ENCODE peak calls at places on chromosome 10, in five cellular contexts. One of them, this sample, is unnamed.

GRCh38 chr10:95295031-95295755 is 4.4 kb upstream of the PDLIM1 start:
- DNase-seq in GM23338: peak
- DNase-seq in hepatocyte: peak
- DNase-seq in sigmoid colon: peak
- DNase-seq in small intestine: peak
- DNase-seq in this sample: peak

GRCh38 chr10:88702848-88703597 is 3.0 kb upstream of the LIPK start:
- DNase-seq in GM23338: peak
- DNase-seq in sigmoid colon: no peak
- DNase-seq in hepatocyte: peak
- DNase-seq in small intestine: peak
- DNase-seq in this sample: no peak

GRCh38 chr10:69953851-69954250 is 98.8 kb upstream of the MACROH2A2 start:
- DNase-seq in hepatocyte: no peak
- DNase-seq in GM23338: no peak
- DNase-seq in small intestine: no peak
- DNase-seq in sigmoid colon: peak
- DNase-seq in this sample: no peak

GRCh38 chr10:77274046-77274795 is 363.4 kb downstream of the KCNMA1 start:
- DNase-seq in hepatocyte: peak
- DNase-seq in GM23338: no peak
- DNase-seq in sigmoid colon: peak
- DNase-seq in small intestine: no peak
- DNase-seq in this sample: no peak

GRCh38 chr10:61283066-61283465 is 170.1 kb downstream of the TMEM26 start:
- DNase-seq in GM23338: no peak
- DNase-seq in small intestine: no peak
- DNase-seq in hepatocyte: no peak
- DNase-seq in sigmoid colon: no peak
- DNase-seq in this sample: no peak

GRCh38 chr10:110498982-110499795 is 1.5 kb downstream of the DUSP5 start:
- DNase-seq in GM23338: peak
- DNase-seq in small intestine: peak
- DNase-seq in sigmoid colon: no peak
- DNase-seq in hepatocyte: peak
- DNase-seq in this sample: peak

GRCh38 chr10:86523348-86523747 is 1.8 kb upstream of the WAPL start:
- DNase-seq in GM23338: peak
- DNase-seq in hepatocyte: no peak
- DNase-seq in sigmoid colon: no peak
- DNase-seq in small intestine: peak
- DNase-seq in this sample: no peak

GRCh38 chr10:125843603-125844329 is 20.4 kb downstream of the BCCIP start:
- DNase-seq in GM23338: no peak
- DNase-seq in small intestine: no peak
- DNase-seq in sigmoid colon: no peak
- DNase-seq in hepatocyte: no peak
- DNase-seq in this sample: no peak

GRCh38 chr10:128435811-128436210 is 309.6 kb upstream of the MKI67 start:
- DNase-seq in hepatocyte: no peak
- DNase-seq in GM23338: no peak
- DNase-seq in sigmoid colon: no peak
- DNase-seq in small intestine: no peak
- DNase-seq in this sample: no peak

GRCh38 chr10:127947206-127947605 is 40.3 kb downstream of the PTPRE start:
- DNase-seq in small intestine: no peak
- DNase-seq in GM23338: no peak
- DNase-seq in sigmoid colon: no peak
- DNase-seq in hepatocyte: no peak
- DNase-seq in this sample: no peak

GRCh38 chr10:88318803-88319202 is 264.3 kb downstream of the RNLS start:
- DNase-seq in hepatocyte: no peak
- DNase-seq in GM23338: peak
- DNase-seq in small intestine: peak
- DNase-seq in sigmoid colon: no peak
- DNase-seq in this sample: no peak

GRCh38 chr10:43202224-43202656 is 64.0 kb downstream of the CSGALNACT2 start:
- DNase-seq in small intestine: peak
- DNase-seq in GM23338: peak
- DNase-seq in hepatocyte: peak
- DNase-seq in sigmoid colon: peak
- DNase-seq in this sample: peak

GRCh38 chr10:77387247-77387646 is 250.4 kb downstream of the KCNMA1 start:
- DNase-seq in hepatocyte: no peak
- DNase-seq in GM23338: no peak
- DNase-seq in small intestine: no peak
- DNase-seq in sigmoid colon: no peak
- DNase-seq in this sample: no peak

GRCh38 chr10:119742988-119743646 is 17.3 kb downstream of the INPP5F start:
- DNase-seq in GM23338: no peak
- DNase-seq in small intestine: peak
- DNase-seq in hepatocyte: peak
- DNase-seq in sigmoid colon: no peak
- DNase-seq in this sample: peak

GRCh38 chr10:72765051-72765450 is 73.1 kb downstream of the MCU start:
- DNase-seq in sigmoid colon: no peak
- DNase-seq in GM23338: no peak
- DNase-seq in hepatocyte: no peak
- DNase-seq in small intestine: no peak
- DNase-seq in this sample: no peak

GRCh38 chr10:131076341-131076740 is 235.2 kb downstream of the TCERG1L start:
- DNase-seq in hepatocyte: no peak
- DNase-seq in GM23338: no peak
- DNase-seq in sigmoid colon: peak
- DNase-seq in small intestine: no peak
- DNase-seq in this sample: no peak

GRCh38 chr10:132961-133898 is 2.0 kb upstream of the ZMYND11 start:
- DNase-seq in small intestine: no peak
- DNase-seq in hepatocyte: peak
- DNase-seq in GM23338: peak
- DNase-seq in sigmoid colon: no peak
- DNase-seq in this sample: no peak

GRCh38 chr10:22250897-22251605 is 33.2 kb upstream of the EBLN1 start:
- DNase-seq in hepatocyte: no peak
- DNase-seq in GM23338: no peak
- DNase-seq in small intestine: no peak
- DNase-seq in sigmoid colon: no peak
- DNase-seq in this sample: peak

GRCh38 chr10:55631071-55631654 is 729.9 kb downstream of the ZWINT start:
- DNase-seq in small intestine: peak
- DNase-seq in sigmoid colon: no peak
- DNase-seq in GM23338: peak
- DNase-seq in hepatocyte: peak
- DNase-seq in this sample: peak

GRCh38 chr10:29876008-29876555 is 183.3 kb downstream of the JCAD start:
- DNase-seq in hepatocyte: no peak
- DNase-seq in GM23338: no peak
- DNase-seq in sigmoid colon: no peak
- DNase-seq in small intestine: no peak
- DNase-seq in this sample: peak

GRCh38 chr10:29585488-29585976 is 49.2 kb downstream of the SVIL start:
- DNase-seq in sigmoid colon: no peak
- DNase-seq in small intestine: no peak
- DNase-seq in hepatocyte: no peak
- DNase-seq in GM23338: peak
- DNase-seq in this sample: peak

GRCh38 chr10:122044713-122045112 is 55.8 kb downstream of the TACC2 start:
- DNase-seq in sigmoid colon: peak
- DNase-seq in small intestine: peak
- DNase-seq in hepatocyte: peak
- DNase-seq in GM23338: peak
- DNase-seq in this sample: peak

DNA sequence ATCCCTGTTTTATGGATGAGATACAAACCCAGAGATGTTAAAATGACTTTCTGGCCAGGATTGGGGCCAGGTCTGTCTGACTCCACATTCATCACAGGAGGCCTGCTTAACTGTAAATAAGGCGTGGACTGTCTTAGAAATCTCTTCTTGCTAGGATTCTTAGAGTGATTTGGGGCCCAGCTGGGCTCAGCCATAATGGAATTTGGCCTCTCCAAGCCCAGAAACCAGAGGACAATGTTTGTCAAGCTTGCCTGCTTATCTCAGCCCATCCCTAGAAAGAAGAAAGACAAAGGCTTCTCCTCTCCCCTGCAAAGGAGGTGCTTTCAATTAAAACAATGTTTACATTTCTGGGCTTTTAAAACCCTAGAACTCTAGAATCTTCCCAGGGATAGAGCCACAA is 2.9 kb downstream of the HABP2 start:
- DNase-seq in GM23338: no peak
- DNase-seq in small intestine: no peak
- DNase-seq in sigmoid colon: no peak
- DNase-seq in hepatocyte: peak
- DNase-seq in this sample: no peak
- H3K4me3 ChIP-seq in GM23338: no peak
- H3K4me3 ChIP-seq in small intestine: no peak
- H3K4me3 ChIP-seq in sigmoid colon: no peak
- H3K4me3 ChIP-seq in hepatocyte: no peak
- H3K4me3 ChIP-seq in this sample: no peak

DNA sequence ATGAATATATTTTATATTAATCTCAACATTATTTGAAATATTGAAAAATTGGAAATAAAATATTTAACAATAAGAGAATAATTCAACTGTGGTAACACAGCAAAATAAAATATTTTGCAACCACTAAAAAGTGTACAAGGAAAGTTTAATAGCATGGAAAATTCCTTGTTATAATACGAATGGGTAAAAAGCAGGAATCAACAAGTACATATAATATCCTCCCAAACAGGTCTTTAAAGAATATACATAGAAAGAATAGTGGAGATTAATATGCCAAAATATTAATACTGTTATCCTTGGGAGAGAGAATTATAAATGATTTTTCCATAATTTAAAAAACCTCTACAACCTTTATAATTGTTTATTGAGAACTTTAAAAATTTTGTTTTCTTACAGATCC is 1.0 kb downstream of the DNAJC12 start:
- DNase-seq in GM23338: no peak
- DNase-seq in hepatocyte: no peak
- DNase-seq in small intestine: no peak
- DNase-seq in sigmoid colon: no peak
- DNase-seq in this sample: no peak
- H3K4me3 ChIP-seq in GM23338: no peak
- H3K4me3 ChIP-seq in hepatocyte: peak
- H3K4me3 ChIP-seq in small intestine: no peak
- H3K4me3 ChIP-seq in sigmoid colon: no peak
- H3K4me3 ChIP-seq in this sample: peak

GRCh38 chr10:48639646-48640045 is 34.8 kb upstream of the ARHGAP22 start:
- DNase-seq in GM23338: no peak
- DNase-seq in small intestine: no peak
- DNase-seq in hepatocyte: no peak
- DNase-seq in sigmoid colon: no peak
- DNase-seq in this sample: peak
- H3K4me3 ChIP-seq in GM23338: no peak
- H3K4me3 ChIP-seq in small intestine: no peak
- H3K4me3 ChIP-seq in hepatocyte: no peak
- H3K4me3 ChIP-seq in sigmoid colon: no peak
- H3K4me3 ChIP-seq in this sample: no peak

GRCh38 chr10:2303169-2303568 is 565.8 kb upstream of the ADARB2 start:
- DNase-seq in small intestine: no peak
- DNase-seq in GM23338: peak
- DNase-seq in hepatocyte: no peak
- DNase-seq in sigmoid colon: no peak
- DNase-seq in this sample: no peak
- H3K4me3 ChIP-seq in small intestine: no peak
- H3K4me3 ChIP-seq in GM23338: no peak
- H3K4me3 ChIP-seq in hepatocyte: no peak
- H3K4me3 ChIP-seq in sigmoid colon: no peak
- H3K4me3 ChIP-seq in this sample: no peak

DNA sequence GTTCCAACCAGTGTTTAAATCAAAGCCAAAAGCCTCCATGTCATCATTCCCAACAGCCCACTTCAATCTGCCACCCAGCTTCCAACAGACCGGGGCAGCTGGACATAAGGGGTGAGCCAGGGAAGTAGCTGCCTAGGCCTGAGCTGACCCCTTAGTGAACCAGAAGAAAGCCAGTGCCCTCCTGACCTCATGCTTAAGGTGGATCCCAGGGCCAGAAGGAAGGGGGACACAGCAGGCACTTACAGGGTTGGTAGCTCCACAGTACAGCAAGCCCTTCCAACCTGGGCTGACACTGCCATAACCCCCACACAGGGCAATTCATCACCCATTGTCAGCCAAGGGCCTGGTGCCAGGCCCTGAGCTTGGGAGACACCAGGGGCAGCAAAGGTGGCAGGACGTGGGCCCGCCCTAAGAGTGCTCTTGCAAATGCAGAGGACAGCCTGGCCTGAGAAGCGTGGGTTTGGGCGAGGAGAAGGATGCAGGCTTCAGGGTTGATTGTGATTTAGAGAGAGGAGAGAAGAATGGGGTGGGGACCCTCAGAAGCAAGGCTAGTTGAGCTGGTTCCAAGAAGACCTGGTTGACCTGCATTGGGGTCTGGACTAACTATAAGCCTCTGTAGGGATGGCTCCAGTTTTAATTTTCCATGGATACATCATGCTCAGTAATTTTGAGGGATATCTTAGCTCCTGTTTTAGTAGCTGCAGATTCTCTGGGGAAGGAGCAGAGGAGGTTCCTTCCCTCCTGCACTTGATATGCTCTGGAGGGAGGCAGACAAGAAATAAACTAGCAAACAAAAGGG is 3.1 kb upstream of the CYP26A1 start:
- DNase-seq in sigmoid colon: no peak
- DNase-seq in hepatocyte: no peak
- DNase-seq in GM23338: no peak
- DNase-seq in small intestine: no peak
- DNase-seq in this sample: no peak
- H3K4me3 ChIP-seq in sigmoid colon: no peak
- H3K4me3 ChIP-seq in hepatocyte: no peak
- H3K4me3 ChIP-seq in GM23338: no peak
- H3K4me3 ChIP-seq in small intestine: no peak
- H3K4me3 ChIP-seq in this sample: no peak

DNA sequence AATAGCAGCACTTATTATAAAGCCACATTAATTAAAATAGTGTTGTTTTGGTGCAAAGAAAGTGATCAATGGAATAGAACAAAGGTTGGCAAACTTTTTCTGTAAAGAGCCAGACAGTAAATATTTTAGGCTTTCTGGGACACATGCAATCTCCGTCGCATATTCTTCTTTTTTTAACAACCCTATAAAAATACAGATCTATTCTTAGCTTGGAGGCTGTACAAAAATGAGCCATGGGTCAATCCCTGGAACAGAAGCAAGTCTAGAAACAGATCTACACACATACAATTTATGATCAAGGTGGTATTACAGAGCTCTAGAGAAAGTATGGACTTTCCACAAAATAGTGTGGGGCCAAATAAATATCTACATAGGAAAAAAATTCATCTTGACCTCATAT is 71.8 kb downstream of the ARHGAP21 start:
- DNase-seq in sigmoid colon: no peak
- DNase-seq in hepatocyte: no peak
- DNase-seq in GM23338: no peak
- DNase-seq in small intestine: no peak
- DNase-seq in this sample: no peak
- H3K4me3 ChIP-seq in sigmoid colon: no peak
- H3K4me3 ChIP-seq in hepatocyte: no peak
- H3K4me3 ChIP-seq in GM23338: no peak
- H3K4me3 ChIP-seq in small intestine: no peak
- H3K4me3 ChIP-seq in this sample: no peak

DNA sequence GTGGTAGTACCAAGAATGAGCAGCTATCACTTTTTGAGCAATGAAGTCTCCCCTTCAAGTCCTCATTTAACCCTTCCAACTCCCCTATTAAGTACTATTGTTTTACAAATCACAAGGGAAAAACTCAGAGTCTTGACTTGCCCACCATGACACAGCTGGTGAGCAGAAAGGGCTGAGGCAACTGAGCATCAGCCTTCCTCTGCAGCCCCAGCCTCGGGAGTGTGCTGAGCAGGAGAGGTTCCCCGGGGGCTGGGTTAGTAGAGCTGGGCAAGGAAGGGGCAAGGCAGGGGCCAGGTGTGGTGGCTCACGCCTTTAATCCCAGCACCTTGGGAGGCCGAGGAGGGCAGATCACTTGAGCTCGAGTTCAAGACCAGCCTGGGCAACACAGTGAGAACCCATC is 3.2 kb downstream of the FRAT2 start:
- DNase-seq in small intestine: no peak
- DNase-seq in sigmoid colon: no peak
- DNase-seq in hepatocyte: no peak
- DNase-seq in GM23338: peak
- DNase-seq in this sample: no peak
- H3K4me3 ChIP-seq in small intestine: peak
- H3K4me3 ChIP-seq in sigmoid colon: no peak
- H3K4me3 ChIP-seq in hepatocyte: no peak
- H3K4me3 ChIP-seq in GM23338: peak
- H3K4me3 ChIP-seq in this sample: peak

This sample was measured in cardiac muscle cell.